ENCODE peak calls at places on chromosomes 13 and 19, in ten cellular contexts. One of them, this sample, is unnamed.

GRCh38 chr19:1259206-1259872 is 9.8 kb upstream of the CIRBP start:
- DNase-seq in GM13976: peak
- DNase-seq in neural crest cell: no peak
- DNase-seq in HuH-7: no peak
- DNase-seq in SHP77: peak
- DNase-seq in H54: peak
- DNase-seq in head of caudate nucleus: no peak
- DNase-seq in A549: peak
- DNase-seq in fibroblast of pulmonary artery: peak
- DNase-seq in natural killer cell: peak
- DNase-seq in this sample: peak

GRCh38 chr19:10817291-10818038 is 18.5 kb downstream of the TMED1 start:
- DNase-seq in GM13976: no peak
- DNase-seq in neural crest cell: no peak
- DNase-seq in HuH-7: no peak
- DNase-seq in SHP77: no peak
- DNase-seq in H54: no peak
- DNase-seq in head of caudate nucleus: no peak
- DNase-seq in A549: no peak
- DNase-seq in fibroblast of pulmonary artery: peak
- DNase-seq in natural killer cell: no peak
- DNase-seq in this sample: no peak

GRCh38 chr19:45955905-45956608 is 17.6 kb downstream of the NOVA2 start:
- DNase-seq in GM13976: no peak
- DNase-seq in neural crest cell: peak
- DNase-seq in HuH-7: no peak
- DNase-seq in SHP77: no peak
- DNase-seq in H54: peak
- DNase-seq in head of caudate nucleus: peak
- DNase-seq in A549: peak
- DNase-seq in fibroblast of pulmonary artery: peak
- DNase-seq in natural killer cell: no peak
- DNase-seq in this sample: no peak

GRCh38 chr19:46823049-46823448 is 27.6 kb downstream of the AP2S1 start:
- DNase-seq in GM13976: no peak
- DNase-seq in neural crest cell: no peak
- DNase-seq in HuH-7: no peak
- DNase-seq in SHP77: no peak
- DNase-seq in H54: no peak
- DNase-seq in head of caudate nucleus: no peak
- DNase-seq in A549: no peak
- DNase-seq in fibroblast of pulmonary artery: no peak
- DNase-seq in natural killer cell: no peak
- DNase-seq in this sample: no peak

GRCh38 chr19:40147693-40148347 is 43.4 kb upstream of the MAP3K10 start:
- DNase-seq in GM13976: no peak
- DNase-seq in neural crest cell: no peak
- DNase-seq in HuH-7: no peak
- DNase-seq in SHP77: no peak
- DNase-seq in H54: peak
- DNase-seq in head of caudate nucleus: no peak
- DNase-seq in A549: peak
- DNase-seq in fibroblast of pulmonary artery: peak
- DNase-seq in natural killer cell: no peak
- DNase-seq in this sample: no peak

GRCh38 chr13:48009298-48009697 is 8.2 kb upstream of the SUCLA2 start:
- DNase-seq in GM13976: no peak
- DNase-seq in neural crest cell: no peak
- DNase-seq in HuH-7: no peak
- DNase-seq in SHP77: no peak
- DNase-seq in H54: peak
- DNase-seq in head of caudate nucleus: no peak
- DNase-seq in A549: peak
- DNase-seq in fibroblast of pulmonary artery: peak
- DNase-seq in natural killer cell: no peak
- DNase-seq in this sample: no peak

GRCh38 chr19:639251-640155 is at the start of gene FGF22:
- DNase-seq in GM13976: peak
- DNase-seq in neural crest cell: peak
- DNase-seq in HuH-7: peak
- DNase-seq in SHP77: peak
- DNase-seq in H54: peak
- DNase-seq in head of caudate nucleus: peak
- DNase-seq in A549: peak
- DNase-seq in fibroblast of pulmonary artery: peak
- DNase-seq in natural killer cell: peak
- DNase-seq in this sample: peak

GRCh38 chr19:41327499-41328156 is 17.7 kb downstream of the CCDC97 start:
- DNase-seq in GM13976: peak
- DNase-seq in neural crest cell: no peak
- DNase-seq in HuH-7: no peak
- DNase-seq in SHP77: no peak
- DNase-seq in H54: peak
- DNase-seq in head of caudate nucleus: no peak
- DNase-seq in A549: peak
- DNase-seq in fibroblast of pulmonary artery: peak
- DNase-seq in natural killer cell: peak
- DNase-seq in this sample: peak

GRCh38 chr13:114077938-114078335 is 54.5 kb downstream of the RASA3 start:
- DNase-seq in GM13976: no peak
- DNase-seq in neural crest cell: no peak
- DNase-seq in HuH-7: no peak
- DNase-seq in SHP77: no peak
- DNase-seq in H54: no peak
- DNase-seq in head of caudate nucleus: no peak
- DNase-seq in A549: no peak
- DNase-seq in fibroblast of pulmonary artery: peak
- DNase-seq in natural killer cell: no peak
- DNase-seq in this sample: peak

GRCh38 chr19:35736913-35737886 is 5.1 kb downstream of the IGFLR1 start:
- DNase-seq in GM13976: no peak
- DNase-seq in neural crest cell: no peak
- DNase-seq in HuH-7: peak
- DNase-seq in SHP77: no peak
- DNase-seq in H54: no peak
- DNase-seq in head of caudate nucleus: no peak
- DNase-seq in A549: peak
- DNase-seq in fibroblast of pulmonary artery: no peak
- DNase-seq in natural killer cell: no peak
- DNase-seq in this sample: no peak

GRCh38 chr19:50835103-50835784 is 1.9 kb upstream of the KLK15 start:
- DNase-seq in GM13976: no peak
- DNase-seq in neural crest cell: no peak
- DNase-seq in HuH-7: peak
- DNase-seq in SHP77: no peak
- DNase-seq in H54: no peak
- DNase-seq in head of caudate nucleus: no peak
- DNase-seq in A549: no peak
- DNase-seq in fibroblast of pulmonary artery: peak
- DNase-seq in natural killer cell: no peak
- DNase-seq in this sample: no peak

GRCh38 chr19:36054733-36055686 is at the start of gene WDR62:
- DNase-seq in GM13976: peak
- DNase-seq in neural crest cell: peak
- DNase-seq in HuH-7: peak
- DNase-seq in SHP77: peak
- DNase-seq in H54: peak
- DNase-seq in head of caudate nucleus: peak
- DNase-seq in A549: peak
- DNase-seq in fibroblast of pulmonary artery: no peak
- DNase-seq in natural killer cell: peak
- DNase-seq in this sample: peak

GRCh38 chr13:62920181-62920580 is 1504.5 kb upstream of the PCDH20 start:
- DNase-seq in GM13976: no peak
- DNase-seq in neural crest cell: no peak
- DNase-seq in HuH-7: no peak
- DNase-seq in SHP77: no peak
- DNase-seq in H54: no peak
- DNase-seq in head of caudate nucleus: no peak
- DNase-seq in A549: no peak
- DNase-seq in fibroblast of pulmonary artery: no peak
- DNase-seq in natural killer cell: no peak
- DNase-seq in this sample: no peak

GRCh38 chr19:1266818-1267440 is 2.2 kb upstream of the CIRBP start:
- DNase-seq in GM13976: no peak
- DNase-seq in neural crest cell: peak
- DNase-seq in HuH-7: no peak
- DNase-seq in SHP77: no peak
- DNase-seq in H54: no peak
- DNase-seq in head of caudate nucleus: no peak
- DNase-seq in A549: peak
- DNase-seq in fibroblast of pulmonary artery: peak
- DNase-seq in natural killer cell: peak
- DNase-seq in this sample: peak

GRCh38 chr19:19948800-19949199 is 48.1 kb downstream of the ZNF93 start:
- DNase-seq in GM13976: no peak
- DNase-seq in neural crest cell: no peak
- DNase-seq in HuH-7: no peak
- DNase-seq in SHP77: no peak
- DNase-seq in H54: no peak
- DNase-seq in head of caudate nucleus: peak
- DNase-seq in A549: no peak
- DNase-seq in fibroblast of pulmonary artery: no peak
- DNase-seq in natural killer cell: no peak
- DNase-seq in this sample: no peak

GRCh38 chr13:48653074-48654054 is at the start of gene CYSLTR2:
- DNase-seq in GM13976: peak
- DNase-seq in neural crest cell: no peak
- DNase-seq in HuH-7: no peak
- DNase-seq in SHP77: no peak
- DNase-seq in H54: no peak
- DNase-seq in head of caudate nucleus: no peak
- DNase-seq in A549: peak
- DNase-seq in fibroblast of pulmonary artery: peak
- DNase-seq in natural killer cell: no peak
- DNase-seq in this sample: no peak

GRCh38 chr13:25633108-25633507 is 261.3 kb downstream of the ATP8A2 start:
- DNase-seq in GM13976: no peak
- DNase-seq in neural crest cell: no peak
- DNase-seq in HuH-7: no peak
- DNase-seq in SHP77: no peak
- DNase-seq in H54: no peak
- DNase-seq in head of caudate nucleus: no peak
- DNase-seq in A549: no peak
- DNase-seq in fibroblast of pulmonary artery: no peak
- DNase-seq in natural killer cell: no peak
- DNase-seq in this sample: no peak

This sample was measured in NCI-H774.